ENCODE peak calls at places on chromosomes 5 and 9, in ten cellular contexts. O, E, F, U, Y, P, D, A, H and C are unnamed samples.

GRCh38 chr9:3047912-3048311 is 204.0 kb upstream of the PUM3 start:
- DNase-seq in H (no peak), F (no peak), D (no peak), A (no peak), P (no peak), O (no peak), Y (no peak), U (no peak), E (no peak), C (no peak)

GRCh38 chr5:59036274-59036961 is 453.5 kb downstream of the RAB3C start:
- DNase-seq in U (peak; percentile 87), D (peak; percentile 98), F (no peak), O (peak; percentile 38), Y (peak; percentile 68), A (peak; percentile 99), H (no peak), E (peak; percentile 57), P (no peak), C (peak; percentile 82)

GRCh38 chr5:40367260-40367659 is 312.5 kb upstream of the PTGER4 start:
- DNase-seq in D (no peak), Y (no peak), U (no peak), P (no peak), O (no peak), A (peak; percentile 29), F (no peak), H (no peak), E (peak; percentile 26), C (no peak)

GRCh38 chr5:175798626-175799025 is 72.8 kb upstream of the CPLX2 start:
- DNase-seq in E (no peak), Y (no peak), O (no peak), P (no peak), D (no peak), A (no peak), F (no peak), H (no peak), U (no peak), C (no peak)

GRCh38 chr5:51651889-51652288 is 268.6 kb downstream of the ISL1 start:
- DNase-seq in A (peak; percentile 8), D (peak; percentile 59), U (peak; percentile 81), Y (no peak), P (no peak), H (no peak), E (no peak), O (no peak), F (no peak), C (no peak)

GRCh38 chr9:128051932-128052734 is 15.0 kb downstream of the NAIF1 start:
- DNase-seq in D (no peak), U (peak; percentile 55), E (no peak), F (no peak), Y (no peak), A (no peak), P (no peak), O (no peak), H (no peak), C (no peak)

GRCh38 chr5:147397616-147398015 is 112.3 kb downstream of the DPYSL3 start:
- DNase-seq in Y (no peak), E (no peak), D (no peak), F (peak; percentile 74), O (no peak), H (no peak), P (no peak), A (no peak), U (no peak), C (no peak)

GRCh38 chr9:78666818-78667429 is 370.0 kb downstream of the PSAT1 start:
- DNase-seq in Y (no peak), P (no peak), O (no peak), F (no peak), H (no peak), U (no peak), A (peak; percentile 17), D (no peak), E (no peak), C (no peak)

GRCh38 chr9:112655633-112656032 is 62.3 kb downstream of the INIP start:
- DNase-seq in U (no peak), Y (no peak), O (no peak), F (peak; percentile 39), H (no peak), A (no peak), E (no peak), P (no peak), D (peak; percentile 54), C (no peak)

GRCh38 chr9:18452276-18452675 is 21.7 kb upstream of the ADAMTSL1 start:
- DNase-seq in U (no peak), D (no peak), H (no peak), Y (no peak), O (no peak), A (no peak), P (no peak), E (no peak), F (no peak), C (no peak)